ENCODE peak calls at places on chromosome 19, in seven cellular contexts. H is HFF-Myc, Q is GM12865, U is AG04450, C is progenitor cell of endocrine pancreas, K is left ventricle myocardium inferior, V is DND-41. F is an unnamed sample.

GRCh38 chr19:13830761-13831481 is 35.7 kb downstream of the ZSWIM4 start:
- DNase-seq in C (no peak), V (no peak), K (no peak), U (no peak), Q (no peak), H (no peak), F (no peak)

GRCh38 chr19:51185069-51185867 is 39.6 kb upstream of the CD33 start:
- DNase-seq in C (no peak), V (no peak), Q (no peak), U (no peak), H (no peak), K (no peak), F (no peak)

GRCh38 chr19:4555657-4556561 is 3.6 kb downstream of the SEMA6B start:
- DNase-seq in H (no peak), U (no peak), C (no peak), V (peak), Q (no peak), K (no peak), F (peak)

GRCh38 chr19:1252818-1253513 is 4.6 kb downstream of the MIDN start:
- DNase-seq in K (peak), Q (peak), U (peak), V (peak), C (no peak), H (no peak), F (no peak)

GRCh38 chr19:1855040-1855827 is 7.0 kb upstream of the REXO1 start:
- DNase-seq in K (peak), C (no peak), H (peak), Q (peak), U (peak), V (peak), F (peak)

GRCh38 chr19:50658438-50659317 is 9.4 kb downstream of the C19orf81 start:
- DNase-seq in Q (no peak), U (no peak), V (peak), K (peak), H (no peak), C (peak), F (peak)

GRCh38 chr19:47331931-47332547 is at the start of gene C5AR2:
- DNase-seq in K (no peak), Q (no peak), U (no peak), C (no peak), V (no peak), H (no peak), F (no peak)

GRCh38 chr19:10290876-10291553 is 1.3 kb downstream of the ICAM5 start:
- DNase-seq in H (no peak), C (no peak), K (peak), Q (peak), U (no peak), V (no peak), F (peak)

GRCh38 chr19:47682939-47683338 is 30.3 kb upstream of the EHD2 start:
- DNase-seq in Q (no peak), H (no peak), U (no peak), K (no peak), C (no peak), V (no peak), F (no peak)

GRCh38 chr19:14530005-14530348 is 583 bp downstream of the TECR start:
- DNase-seq in C (peak), U (no peak), H (no peak), K (no peak), Q (peak), V (no peak), F (peak)

GRCh38 chr19:40750285-40751064 is at the start of gene ACTMAP:
- DNase-seq in C (peak), U (peak), Q (peak), V (peak), K (peak), H (peak), F (peak)

GRCh38 chr19:10611907-10612306 is 13.4 kb upstream of the SLC44A2 start:
- DNase-seq in C (no peak), K (no peak), V (no peak), U (no peak), Q (no peak), H (no peak), F (no peak)

GRCh38 chr19:31316201-31316951 is 32.9 kb downstream of the TSHZ3 start:
- DNase-seq in H (no peak), Q (no peak), V (no peak), C (no peak), K (no peak), U (no peak), F (no peak)

GRCh38 chr19:48445256-48445605 is 552 bp upstream of the GRWD1 start:
- DNase-seq in H (peak), U (peak), V (peak), Q (peak), C (no peak), K (no peak), F (no peak)

GRCh38 chr19:28217064-28217463 is 995.9 kb downstream of the UQCRFS1 start:
- DNase-seq in V (no peak), U (no peak), K (no peak), C (no peak), H (no peak), Q (no peak), F (no peak)

GRCh38 chr19:47406711-47407416 is 12.5 kb downstream of the MEIS3 start:
- DNase-seq in C (peak), H (no peak), K (no peak), V (no peak), U (no peak), Q (no peak), F (peak)

GRCh38 chr19:11115042-11115441 is 25.8 kb downstream of the LDLR start:
- DNase-seq in K (no peak), Q (no peak), U (no peak), V (no peak), H (no peak), C (no peak), F (no peak)

GRCh38 chr19:51698296-51698695 is 5.2 kb downstream of the SPACA6 start:
- DNase-seq in U (no peak), K (no peak), C (no peak), H (no peak), V (no peak), Q (no peak), F (no peak)

GRCh38 chr19:53254451-53255341 is at the start of gene ZNF677:
- DNase-seq in V (peak), U (peak), H (no peak), C (peak), K (peak), Q (peak), F (peak)

GRCh38 chr19:56071151-56071550 is 49.9 kb downstream of the ZNF787 start:
- DNase-seq in H (no peak), K (no peak), V (no peak), U (no peak), Q (peak), C (no peak), F (no peak)

GRCh38 chr19:44955500-44956439 is 590 bp downstream of the CLPTM1 start:
- DNase-seq in K (no peak), Q (no peak), V (no peak), C (no peak), H (no peak), U (no peak), F (no peak)

GRCh38 chr19:30593358-30593757 is 221.2 kb downstream of the ZNF536 start:
- DNase-seq in V (no peak), K (no peak), C (no peak), U (no peak), Q (no peak), H (no peak), F (no peak)

GRCh38 chr19:54432144-54432738 is 16.8 kb upstream of the LENG8 start:
- DNase-seq in U (no peak), C (no peak), H (no peak), Q (no peak), K (no peak), V (no peak), F (no peak)

GRCh38 chr19:54429545-54430227 is 14.4 kb downstream of the TTYH1 start:
- DNase-seq in K (no peak), H (no peak), Q (no peak), C (no peak), U (no peak), V (no peak), F (no peak)

GRCh38 chr19:54429176-54429495 is 13.9 kb downstream of the TTYH1 start:
- DNase-seq in U (no peak), C (no peak), Q (no peak), K (no peak), H (no peak), V (no peak), F (no peak)

GRCh38 chr19:54431255-54431838 is 16.1 kb downstream of the TTYH1 start:
- DNase-seq in H (no peak), C (no peak), V (no peak), U (no peak), Q (no peak), K (peak), F (no peak)

DNA sequence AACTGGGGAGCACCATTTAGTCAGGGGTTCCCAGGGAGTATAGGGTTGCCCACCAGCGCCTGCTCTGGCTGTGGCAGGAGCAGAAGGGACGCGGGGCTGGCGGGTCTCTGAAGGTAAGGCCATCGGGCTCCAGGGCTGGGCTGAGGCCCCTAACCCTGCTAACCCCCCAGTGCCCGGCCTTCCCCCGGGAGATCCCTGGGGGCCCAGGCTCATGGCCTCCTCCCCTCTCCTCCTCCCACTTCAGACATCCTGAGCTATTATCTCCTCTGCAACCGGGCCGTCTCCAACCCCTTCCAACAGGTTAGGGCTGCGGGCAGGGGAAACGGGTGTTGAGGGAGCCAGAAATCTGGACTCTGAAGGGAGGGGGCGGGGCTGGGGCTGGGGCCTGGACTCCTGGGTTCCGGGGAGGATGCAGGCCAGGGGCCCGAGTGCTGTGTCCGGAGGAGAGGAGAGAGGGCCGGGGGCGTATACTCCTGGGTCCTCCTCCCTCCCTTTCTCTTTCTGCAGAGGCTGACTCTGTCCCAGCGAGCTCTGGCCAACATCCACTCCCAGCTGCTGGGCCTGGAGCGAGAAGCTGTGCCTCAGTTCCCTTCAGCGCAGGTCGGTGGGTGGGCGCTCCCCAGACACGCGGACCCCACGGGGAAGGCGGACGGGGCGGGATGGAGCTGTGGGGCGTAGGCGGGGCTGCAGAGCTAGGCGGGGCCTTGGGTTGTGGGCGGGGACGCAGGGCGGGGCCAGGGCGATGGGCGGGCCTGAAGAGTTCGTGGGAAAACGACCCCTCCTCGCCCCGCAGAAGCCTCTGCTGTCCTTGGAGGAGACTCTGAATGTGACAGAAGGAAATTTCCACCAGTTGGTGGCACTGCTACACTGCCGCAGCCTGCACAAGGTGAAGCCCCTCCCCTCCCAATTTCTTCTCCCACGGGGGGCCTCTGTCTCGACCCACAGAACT is 15.3 kb downstream of the TTYH1 start:
- DNase-seq in Q (no peak), H (no peak), C (no peak), V (peak), K (peak), U (no peak), F (peak)
- TF ChIP-seq CTCF in Q (no peak), H (no peak), C (peak), V (peak), K (peak), U (no peak), F (peak)

DNA sequence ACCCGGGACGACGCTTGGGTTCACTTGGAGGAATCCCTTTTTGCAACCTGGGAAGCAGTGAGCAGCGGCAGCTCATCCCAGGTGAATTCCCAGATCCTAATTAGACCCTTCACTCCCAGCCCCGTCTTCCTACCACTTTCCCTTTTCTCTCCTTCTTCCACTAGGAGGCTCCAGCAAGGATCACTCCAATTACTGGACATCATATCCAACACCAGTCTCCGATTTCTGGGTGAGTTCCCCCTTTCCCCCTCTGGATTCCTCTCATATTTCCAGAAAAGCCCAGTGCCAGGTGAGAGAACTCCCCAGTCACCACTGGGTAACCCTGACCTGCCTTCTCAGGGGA is 17.1 kb upstream of the ZSCAN4 start:
- DNase-seq in H (no peak), V (no peak), K (no peak), Q (no peak), U (no peak), C (no peak), F (no peak)
- TF ChIP-seq CTCF in H (peak), V (no peak), K (peak), Q (no peak), U (peak), C (no peak), F (no peak)

GRCh38 chr19:20247016-20247683 is 80.1 kb downstream of the ZNF486 start:
- DNase-seq in Q (no peak), C (peak), H (no peak), U (no peak), V (peak), K (peak), F (peak)
- TF ChIP-seq CTCF in Q (no peak), C (peak), H (no peak), U (peak), V (peak), K (peak), F (peak)

DNA sequence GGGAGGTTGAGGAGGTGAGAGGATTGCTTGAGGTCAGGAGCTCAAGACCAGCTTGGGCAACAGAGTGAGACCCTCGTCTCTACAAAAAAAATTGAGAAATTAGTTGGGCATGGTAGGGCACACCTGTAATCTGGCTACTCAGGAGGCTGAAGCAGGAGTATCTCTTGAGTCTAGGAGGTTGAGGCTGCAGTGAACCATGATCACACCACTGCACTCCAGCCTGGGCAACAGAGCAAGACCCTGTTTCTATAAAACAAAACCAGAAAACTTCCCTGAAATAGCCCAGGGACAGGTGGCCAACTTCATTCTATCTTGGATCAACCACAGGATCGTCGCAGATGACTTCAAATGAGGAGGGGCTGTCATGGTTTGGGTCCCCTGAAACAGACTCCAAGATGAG is 28.7 kb downstream of the COLGALT1 start:
- DNase-seq in V (no peak), C (no peak), U (no peak), Q (no peak), K (no peak), H (no peak), F (no peak)
- TF ChIP-seq CTCF in V (no peak), C (no peak), U (no peak), Q (no peak), K (no peak), H (no peak), F (no peak)

DNA sequence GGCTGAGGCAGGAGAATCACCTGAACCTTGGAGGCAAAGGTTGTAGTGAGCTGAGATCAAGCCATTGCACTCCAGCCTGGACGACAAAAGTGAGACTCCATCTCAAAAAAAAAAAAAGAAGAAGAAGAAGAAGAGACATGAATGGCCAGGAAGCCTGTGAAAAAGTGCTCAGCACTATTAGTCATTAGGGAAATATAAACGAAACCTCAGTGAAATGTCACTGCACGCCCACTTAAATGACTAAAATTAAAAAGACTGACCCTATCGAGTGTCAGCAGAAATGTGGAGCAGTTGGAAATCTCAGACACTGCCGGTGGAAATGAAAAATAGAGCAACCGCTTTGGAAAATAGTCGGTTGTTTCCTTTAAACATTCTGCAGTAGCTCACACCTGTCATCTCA is 5.5 kb upstream of the TYROBP start:
- DNase-seq in U (no peak), V (no peak), H (no peak), Q (peak), C (no peak), K (no peak), F (no peak)
- TF ChIP-seq CTCF in U (no peak), V (no peak), H (no peak), Q (no peak), C (no peak), K (no peak), F (no peak)

F was measured in nephron progenitor cell.